ENCODE peak calls at places on chromosome 6, in six cellular contexts. A, H, O, M, Z and P are unnamed samples.

GRCh38 chr6:90294989-90295853 is 1.4 kb downstream of the BACH2 start:
- DNase-seq in A (peak; percentile 57), H (peak; percentile 37), O (peak; percentile 16), M (peak; percentile 58), Z (peak; percentile 42), P (peak; percentile 53)

GRCh38 chr6:14066782-14067406 is 50.7 kb upstream of the CD83 start:
- DNase-seq in A (peak; percentile 22), H (peak; percentile 73), O (peak; percentile 85), M (no peak), Z (peak; percentile 7), P (peak; percentile 85)

GRCh38 chr6:113464536-113464935 is 392.6 kb upstream of the MARCKS start:
- DNase-seq in A (no peak), H (no peak), O (no peak), M (no peak), Z (no peak), P (no peak)

GRCh38 chr6:17877196-17877889 is 110.1 kb downstream of the KIF13A start:
- DNase-seq in A (no peak), H (no peak), O (peak; percentile 55), M (no peak), Z (no peak), P (peak; percentile 76)

GRCh38 chr6:31173406-31173805 is 2.9 kb upstream of the POU5F1 start:
- DNase-seq in A (no peak), H (no peak), O (no peak), M (no peak), Z (no peak), P (no peak)

GRCh38 chr6:109702797-109703196 is 11.7 kb downstream of the FIG4 start:
- DNase-seq in A (no peak), H (no peak), O (no peak), M (no peak), Z (no peak), P (no peak)

GRCh38 chr6:34317882-34318491 is 69.2 kb upstream of the SMIM29 start:
- DNase-seq in A (no peak), H (no peak), O (peak; percentile 62), M (no peak), Z (no peak), P (no peak)

GRCh38 chr6:119347466-119348307 is 1.9 kb downstream of the MAN1A1 start:
- DNase-seq in A (peak; percentile 9), H (peak; percentile 48), O (no peak), M (peak; percentile 70), Z (no peak), P (no peak)

GRCh38 chr6:163943647-163944395 is 529.3 kb downstream of the QKI start:
- DNase-seq in A (peak; percentile 48), H (no peak), O (peak; percentile 39), M (no peak), Z (peak; percentile 52), P (peak; percentile 54)

GRCh38 chr6:49541936-49542335 is 8.5 kb upstream of the C6orf141 start:
- DNase-seq in A (no peak), H (no peak), O (no peak), M (no peak), Z (no peak), P (no peak)

GRCh38 chr6:43628392-43629103 is 516 bp downstream of the GTPBP2 start:
- DNase-seq in A (peak; percentile 47), H (peak; percentile 66), O (peak; percentile 49), M (peak; percentile 48), Z (peak; percentile 41), P (peak; percentile 46)

GRCh38 chr6:97322226-97322625 is 39.2 kb upstream of the MMS22L start:
- DNase-seq in A (no peak), H (no peak), O (no peak), M (no peak), Z (no peak), P (no peak)

GRCh38 chr6:147017153-147017552 is 187.1 kb upstream of the STXBP5 start:
- DNase-seq in A (no peak), H (no peak), O (no peak), M (no peak), Z (no peak), P (no peak)

GRCh38 chr6:118892248-118893094 is 1.5 kb upstream of the ASF1A start:
- DNase-seq in A (no peak), H (no peak), O (peak; percentile 15), M (no peak), Z (no peak), P (peak; percentile 22)

GRCh38 chr6:101114703-101115102 is 233.6 kb upstream of the ASCC3 start:
- DNase-seq in A (peak; percentile 25), H (peak; percentile 20), O (peak; percentile 63), M (no peak), Z (peak; percentile 8), P (peak; percentile 38)

GRCh38 chr6:54010340-54011276 is 100.6 kb upstream of the MLIP start:
- DNase-seq in A (peak; percentile 47), H (no peak), O (peak; percentile 75), M (peak; percentile 64), Z (no peak), P (no peak)

GRCh38 chr6:100209323-100210137 is 215.5 kb upstream of the MCHR2 start:
- DNase-seq in A (no peak), H (no peak), O (peak; percentile 30), M (no peak), Z (no peak), P (peak; percentile 19)

GRCh38 chr6:101761124-101761601 is 367.7 kb downstream of the GRIK2 start:
- DNase-seq in A (no peak), H (no peak), O (peak; percentile 94), M (no peak), Z (no peak), P (no peak)

GRCh38 chr6:35185302-35185681 is 28.5 kb upstream of the SCUBE3 start:
- DNase-seq in A (no peak), H (no peak), O (peak; percentile 66), M (peak; percentile 39), Z (peak; percentile 22), P (peak; percentile 65)

GRCh38 chr6:28207244-28208179 is 17.6 kb upstream of the ZSCAN9 start:
- DNase-seq in A (peak; percentile 56), H (peak; percentile 64), O (peak; percentile 13), M (peak; percentile 28), Z (peak; percentile 65), P (peak; percentile 28)

GRCh38 chr6:18837013-18837412 is 449.9 kb downstream of the RNF144B start:
- DNase-seq in A (no peak), H (no peak), O (no peak), M (no peak), Z (no peak), P (no peak)

GRCh38 chr6:122141246-122141645 is 258.2 kb upstream of the HSF2 start:
- DNase-seq in A (no peak), H (no peak), O (no peak), M (no peak), Z (no peak), P (no peak)

GRCh38 chr6:124298682-124299081 is 495.0 kb downstream of the NKAIN2 start:
- DNase-seq in A (no peak), H (no peak), O (no peak), M (no peak), Z (no peak), P (no peak)

GRCh38 chr6:7154341-7155139 is 46.8 kb downstream of the RREB1 start:
- DNase-seq in A (no peak), H (no peak), O (no peak), M (no peak), Z (no peak), P (no peak)

GRCh38 chr6:116556065-116556464 is 2.5 kb downstream of the CALHM4 start:
- DNase-seq in A (no peak), H (no peak), O (peak; percentile 42), M (no peak), Z (no peak), P (peak; percentile 74)

GRCh38 chr6:36546664-36546957 is 668 bp downstream of the STK38 start:
- DNase-seq in A (no peak), H (no peak), O (no peak), M (no peak), Z (no peak), P (peak; percentile 29)

GRCh38 chr6:36545767-36546663 is 1.3 kb downstream of the STK38 start:
- DNase-seq in A (no peak), H (no peak), O (peak; percentile 39), M (no peak), Z (peak; percentile 4), P (peak; percentile 48)

GRCh38 chr6:36547646-36548400 is 544 bp upstream of the STK38 start:
- DNase-seq in A (no peak), H (no peak), O (no peak), M (no peak), Z (no peak), P (no peak)

GRCh38 chr6:36548401-36548743 is 1.1 kb upstream of the STK38 start:
- DNase-seq in A (no peak), H (no peak), O (no peak), M (no peak), Z (no peak), P (no peak)

DNA sequence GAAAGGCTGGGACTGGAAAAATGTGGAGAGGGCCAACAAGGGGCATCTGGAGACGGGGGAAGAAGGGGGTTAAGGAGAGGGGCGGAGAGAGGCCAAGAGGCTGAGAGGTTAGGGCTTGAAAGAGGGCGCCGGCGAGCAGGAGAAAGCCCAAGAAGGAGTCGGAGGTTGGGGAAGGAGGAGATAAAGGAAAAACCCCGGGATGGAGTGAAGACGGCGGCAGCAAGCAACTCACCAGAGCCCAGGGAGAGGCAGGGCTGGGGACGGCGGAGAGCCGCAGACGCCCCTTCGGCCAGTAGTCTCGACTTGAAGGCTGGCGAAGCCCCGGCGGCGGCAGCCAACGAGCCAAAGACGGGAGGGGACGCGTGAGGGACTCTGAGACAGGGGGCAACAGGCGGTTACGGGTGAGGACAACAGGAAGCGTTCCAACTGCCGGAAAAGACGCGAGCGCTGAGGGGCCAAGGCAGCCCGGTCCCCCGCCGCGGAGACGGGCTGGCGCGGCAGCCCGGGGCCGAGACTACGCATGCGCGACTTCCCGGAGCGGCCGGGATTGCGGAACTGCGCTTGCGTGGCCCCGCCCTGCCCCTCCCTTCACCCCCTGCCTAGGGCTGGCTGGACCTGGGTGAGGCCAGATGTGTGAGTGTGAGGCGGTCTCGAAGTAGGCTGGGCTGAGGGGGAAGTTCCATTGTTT is at the start of gene STK38:
- DNase-seq in A (peak; percentile 96), H (peak; percentile 98), O (peak; percentile 92), M (peak; percentile 94), Z (peak; percentile 95), P (peak; percentile 87)
- TF ChIP-seq CTCF in A (no peak), H (peak; percentile 51), O (no peak), M (no peak), Z (no peak), P (peak; percentile 17)

DNA sequence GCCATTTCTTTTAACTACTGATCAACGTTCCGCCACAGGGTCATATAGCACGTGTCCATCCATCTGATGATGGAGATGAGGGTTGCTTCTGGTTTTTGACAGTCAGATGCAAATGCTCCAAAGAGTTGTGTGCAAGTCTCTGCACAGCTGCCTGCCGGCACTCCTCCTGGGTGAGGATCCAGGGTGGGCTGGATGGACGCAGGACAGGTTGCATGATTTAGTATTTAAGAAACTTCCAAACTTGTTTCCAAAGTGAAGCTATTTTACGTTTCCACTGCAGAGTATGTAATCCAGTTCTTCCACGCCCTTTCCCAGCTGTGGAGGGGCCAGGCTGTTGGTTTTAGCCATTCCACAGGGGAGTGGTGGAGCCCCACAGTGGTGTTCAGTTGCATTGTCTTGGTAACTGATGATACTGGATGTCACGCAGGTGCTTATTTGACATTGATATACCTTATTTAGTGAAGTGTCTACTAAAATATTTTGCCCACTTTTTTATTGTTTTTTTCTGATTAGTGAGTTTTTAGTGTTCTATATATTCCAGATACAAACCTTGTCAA is 157.2 kb downstream of the THBS2 start:
- DNase-seq in A (no peak), H (no peak), O (no peak), M (no peak), Z (no peak), P (no peak)
- TF ChIP-seq CTCF in A (no peak), H (no peak), O (peak; percentile 23), M (no peak), Z (no peak), P (no peak)

GRCh38 chr6:107604549-107604948 is 114.6 kb downstream of the SOBP start:
- DNase-seq in A (no peak), H (no peak), O (no peak), M (no peak), Z (no peak), P (no peak)
- TF ChIP-seq CTCF in A (no peak), H (no peak), O (no peak), M (no peak), Z (no peak), P (no peak)

GRCh38 chr6:69705954-69706353 is 90.9 kb downstream of the LMBRD1 start:
- DNase-seq in A (no peak), H (no peak), O (no peak), M (no peak), Z (no peak), P (no peak)
- TF ChIP-seq CTCF in A (no peak), H (no peak), O (no peak), M (peak; percentile 8), Z (peak; percentile 14), P (no peak)